ENCODE peak calls at places on chromosomes 13 and 19, in four cellular contexts. N is NCI-H1436; K is stimulated activated CD8-positive, alpha-beta memory T cell treated with anti-CD3 and anti-CD28 coated beads, Interleukin-4, amount 100 ng/mL, for 24 hours; M is left ventricle myocardium inferior. Z is an unnamed sample.

GRCh38 chr13:42762917-42763316 is 18.5 kb upstream of the FAM216B start:
- DNase-seq in N (no peak), K (no peak), M (no peak), Z (no peak)

GRCh38 chr13:80337011-80337688 is 3.8 kb downstream of the SPRY2 start:
- DNase-seq in N (no peak), K (no peak), M (no peak), Z (no peak)

GRCh38 chr19:48926909-48927308 is 6.6 kb upstream of the DHDH start:
- DNase-seq in N (no peak), K (no peak), M (no peak), Z (no peak)

GRCh38 chr13:98275711-98276171 is 98.7 kb upstream of the RNF113B start:
- DNase-seq in N (no peak), K (no peak), M (no peak), Z (no peak)

GRCh38 chr19:20558011-20558410 is 7.6 kb downstream of the ZNF737 start:
- DNase-seq in N (no peak), K (no peak), M (no peak), Z (no peak)

GRCh38 chr13:51848674-51849073 is 3.7 kb upstream of the TMEM272 start:
- DNase-seq in N (no peak), K (no peak), M (no peak), Z (no peak)

GRCh38 chr19:7159105-7159933 is 89.8 kb downstream of the ZNF557 start:
- DNase-seq in N (no peak), K (no peak), M (peak), Z (no peak)

GRCh38 chr13:113470073-113470472 is 16.8 kb upstream of the ADPRHL1 start:
- DNase-seq in N (no peak), K (no peak), M (no peak), Z (no peak)

GRCh38 chr19:4988770-4989251 is 19.9 kb downstream of the KDM4B start:
- DNase-seq in N (no peak), K (no peak), M (peak), Z (no peak)

GRCh38 chr13:96511587-96511986 is 421.7 kb downstream of the HS6ST3 start:
- DNase-seq in N (no peak), K (no peak), M (no peak), Z (no peak)

GRCh38 chr13:88637935-88638334 is 966.8 kb downstream of the SLITRK5 start:
- DNase-seq in N (no peak), K (no peak), M (no peak), Z (no peak)

GRCh38 chr19:41993612-41994483 is at the start of gene ATP1A3:
- DNase-seq in N (peak), K (peak), M (peak), Z (peak)

GRCh38 chr19:6579450-6580178 is 11.3 kb downstream of the CD70 start:
- DNase-seq in N (no peak), K (no peak), M (no peak), Z (no peak)

GRCh38 chr19:4108767-4109625 is 14.9 kb downstream of the MAP2K2 start:
- DNase-seq in N (no peak), K (peak), M (no peak), Z (no peak)

GRCh38 chr19:23071087-23071511 is 45.7 kb upstream of the ZNF730 start:
- DNase-seq in N (no peak), K (no peak), M (peak), Z (peak)

GRCh38 chr19:18832331-18833140 is 777 bp downstream of the UPF1 start:
- DNase-seq in N (no peak), K (no peak), M (no peak), Z (no peak)

GRCh38 chr19:45645631-45646344 is 6.6 kb upstream of the EML2 start:
- DNase-seq in N (peak), K (peak), M (peak), Z (peak)

GRCh38 chr19:16938211-16938610 is 49.4 kb downstream of the F2RL3 start:
- DNase-seq in N (no peak), K (no peak), M (no peak), Z (no peak)

GRCh38 chr13:32902898-32903297 is 113.3 kb upstream of the KL start:
- DNase-seq in N (no peak), K (no peak), M (peak), Z (no peak)

GRCh38 chr19:49064768-49065611 is at the start of gene NTF4:
- DNase-seq in N (peak), K (no peak), M (no peak), Z (peak)

GRCh38 chr13:66528903-66529576 is 701.1 kb downstream of the PCDH9 start:
- DNase-seq in N (no peak), K (no peak), M (no peak), Z (no peak)

GRCh38 chr13:48637601-48638000 is 16.1 kb upstream of the CYSLTR2 start:
- DNase-seq in N (no peak), K (no peak), M (no peak), Z (no peak)

GRCh38 chr13:93690139-93690538 is 463.5 kb downstream of the GPC6 start:
- DNase-seq in N (no peak), K (no peak), M (no peak), Z (no peak)

GRCh38 chr13:69970521-69970920 is 137.1 kb upstream of the ATXN8OS start:
- DNase-seq in N (no peak), K (no peak), M (no peak), Z (no peak)

GRCh38 chr19:15154002-15154612 is 46.7 kb downstream of the NOTCH3 start:
- DNase-seq in N (no peak), K (no peak), M (no peak), Z (no peak)

GRCh38 chr13:21074601-21075302 is 13.4 kb upstream of the LATS2 start:
- DNase-seq in N (no peak), K (no peak), M (peak), Z (no peak)

GRCh38 chr13:28657784-28658538 is 969 bp upstream of the POMP start:
- DNase-seq in N (no peak), K (no peak), M (no peak), Z (no peak)

GRCh38 chr19:54551293-54551692 is 22.3 kb upstream of the LILRA2 start:
- DNase-seq in N (no peak), K (no peak), M (no peak), Z (no peak)